ENCODE peak calls at places on chromosomes 3 and 15, in nine cellular contexts. One of them, this sample, is unnamed.

GRCh38 chr3:72756900-72757299 is 91.3 kb downstream of the SHQ1 start:
- DNase-seq in ovary: no peak
- DNase-seq in right lobe of liver: no peak
- DNase-seq in transverse colon: no peak
- DNase-seq in tibial nerve: no peak
- DNase-seq in esophagus squamous epithelium: no peak
- DNase-seq in upper lobe of left lung: no peak
- DNase-seq in prostate gland: no peak
- DNase-seq in adrenal gland: no peak
- DNase-seq in this sample: no peak

GRCh38 chr3:195752066-195752465 is 31.3 kb downstream of the MUC20 start:
- DNase-seq in ovary: no peak
- DNase-seq in right lobe of liver: peak
- DNase-seq in transverse colon: no peak
- DNase-seq in tibial nerve: no peak
- DNase-seq in esophagus squamous epithelium: no peak
- DNase-seq in upper lobe of left lung: peak
- DNase-seq in prostate gland: no peak
- DNase-seq in adrenal gland: no peak
- DNase-seq in this sample: no peak

GRCh38 chr3:151168269-151169094 is 34.5 kb downstream of the GPR171 start:
- DNase-seq in ovary: peak
- DNase-seq in right lobe of liver: peak
- DNase-seq in transverse colon: peak
- DNase-seq in tibial nerve: peak
- DNase-seq in esophagus squamous epithelium: no peak
- DNase-seq in upper lobe of left lung: no peak
- DNase-seq in prostate gland: peak
- DNase-seq in adrenal gland: peak
- DNase-seq in this sample: peak

GRCh38 chr15:67017318-67017717 is 48.1 kb upstream of the SMAD3 start:
- DNase-seq in ovary: no peak
- DNase-seq in right lobe of liver: no peak
- DNase-seq in transverse colon: no peak
- DNase-seq in tibial nerve: no peak
- DNase-seq in esophagus squamous epithelium: no peak
- DNase-seq in upper lobe of left lung: no peak
- DNase-seq in prostate gland: no peak
- DNase-seq in adrenal gland: no peak
- DNase-seq in this sample: no peak

GRCh38 chr15:55106155-55106554 is 90.6 kb downstream of the RSL24D1 start:
- DNase-seq in ovary: no peak
- DNase-seq in right lobe of liver: no peak
- DNase-seq in transverse colon: no peak
- DNase-seq in tibial nerve: no peak
- DNase-seq in esophagus squamous epithelium: no peak
- DNase-seq in upper lobe of left lung: no peak
- DNase-seq in prostate gland: no peak
- DNase-seq in adrenal gland: no peak
- DNase-seq in this sample: no peak

GRCh38 chr3:47265008-47265407 is 17.6 kb downstream of the KIF9 start:
- DNase-seq in ovary: no peak
- DNase-seq in right lobe of liver: no peak
- DNase-seq in transverse colon: no peak
- DNase-seq in tibial nerve: no peak
- DNase-seq in esophagus squamous epithelium: no peak
- DNase-seq in upper lobe of left lung: no peak
- DNase-seq in prostate gland: no peak
- DNase-seq in adrenal gland: no peak
- DNase-seq in this sample: no peak

GRCh38 chr3:62493116-62493801 is 119.9 kb upstream of the FEZF2 start:
- DNase-seq in ovary: no peak
- DNase-seq in right lobe of liver: no peak
- DNase-seq in transverse colon: no peak
- DNase-seq in tibial nerve: no peak
- DNase-seq in esophagus squamous epithelium: no peak
- DNase-seq in upper lobe of left lung: no peak
- DNase-seq in prostate gland: no peak
- DNase-seq in adrenal gland: no peak
- DNase-seq in this sample: no peak

GRCh38 chr15:58562135-58562534 is 130.3 kb downstream of the LIPC start:
- DNase-seq in ovary: no peak
- DNase-seq in right lobe of liver: no peak
- DNase-seq in transverse colon: no peak
- DNase-seq in tibial nerve: no peak
- DNase-seq in esophagus squamous epithelium: no peak
- DNase-seq in upper lobe of left lung: no peak
- DNase-seq in prostate gland: no peak
- DNase-seq in adrenal gland: no peak
- DNase-seq in this sample: no peak

GRCh38 chr3:114380233-114380645 is 86.4 kb downstream of the TIGIT start:
- DNase-seq in ovary: peak
- DNase-seq in right lobe of liver: no peak
- DNase-seq in transverse colon: peak
- DNase-seq in tibial nerve: peak
- DNase-seq in esophagus squamous epithelium: no peak
- DNase-seq in upper lobe of left lung: peak
- DNase-seq in prostate gland: peak
- DNase-seq in adrenal gland: no peak
- DNase-seq in this sample: peak

GRCh38 chr3:168157301-168157700 is 61.6 kb upstream of the GOLIM4 start:
- DNase-seq in ovary: no peak
- DNase-seq in right lobe of liver: no peak
- DNase-seq in transverse colon: no peak
- DNase-seq in tibial nerve: no peak
- DNase-seq in esophagus squamous epithelium: no peak
- DNase-seq in upper lobe of left lung: no peak
- DNase-seq in prostate gland: no peak
- DNase-seq in adrenal gland: no peak
- DNase-seq in this sample: no peak

GRCh38 chr15:64144565-64145281 is 6.8 kb upstream of the SNX22 start:
- DNase-seq in ovary: no peak
- DNase-seq in right lobe of liver: peak
- DNase-seq in transverse colon: no peak
- DNase-seq in tibial nerve: no peak
- DNase-seq in esophagus squamous epithelium: no peak
- DNase-seq in upper lobe of left lung: no peak
- DNase-seq in prostate gland: no peak
- DNase-seq in adrenal gland: no peak
- DNase-seq in this sample: no peak

GRCh38 chr3:155070316-155070715 is 9.8 kb upstream of the MME start:
- DNase-seq in ovary: no peak
- DNase-seq in right lobe of liver: no peak
- DNase-seq in transverse colon: no peak
- DNase-seq in tibial nerve: no peak
- DNase-seq in esophagus squamous epithelium: no peak
- DNase-seq in upper lobe of left lung: no peak
- DNase-seq in prostate gland: no peak
- DNase-seq in adrenal gland: no peak
- DNase-seq in this sample: no peak

GRCh38 chr15:65286069-65286703 is 497 bp downstream of the PARP16 start:
- DNase-seq in ovary: peak
- DNase-seq in right lobe of liver: peak
- DNase-seq in transverse colon: peak
- DNase-seq in tibial nerve: no peak
- DNase-seq in esophagus squamous epithelium: no peak
- DNase-seq in upper lobe of left lung: peak
- DNase-seq in prostate gland: peak
- DNase-seq in adrenal gland: no peak
- DNase-seq in this sample: no peak

GRCh38 chr3:8460815-8461482 is 40.7 kb upstream of the LMCD1 start:
- DNase-seq in ovary: no peak
- DNase-seq in right lobe of liver: no peak
- DNase-seq in transverse colon: no peak
- DNase-seq in tibial nerve: no peak
- DNase-seq in esophagus squamous epithelium: no peak
- DNase-seq in upper lobe of left lung: no peak
- DNase-seq in prostate gland: no peak
- DNase-seq in adrenal gland: no peak
- DNase-seq in this sample: no peak

GRCh38 chr3:67863869-67864268 is 209.5 kb upstream of the SUCLG2 start:
- DNase-seq in ovary: no peak
- DNase-seq in right lobe of liver: no peak
- DNase-seq in transverse colon: no peak
- DNase-seq in tibial nerve: no peak
- DNase-seq in esophagus squamous epithelium: no peak
- DNase-seq in upper lobe of left lung: no peak
- DNase-seq in prostate gland: no peak
- DNase-seq in adrenal gland: no peak
- DNase-seq in this sample: no peak

GRCh38 chr15:31574761-31575160 is 248.1 kb downstream of the KLF13 start:
- DNase-seq in ovary: no peak
- DNase-seq in right lobe of liver: no peak
- DNase-seq in transverse colon: no peak
- DNase-seq in tibial nerve: no peak
- DNase-seq in esophagus squamous epithelium: no peak
- DNase-seq in upper lobe of left lung: no peak
- DNase-seq in prostate gland: no peak
- DNase-seq in adrenal gland: no peak
- DNase-seq in this sample: no peak

GRCh38 chr15:53115563-53115962 is 325.4 kb upstream of the ONECUT1 start:
- DNase-seq in ovary: no peak
- DNase-seq in right lobe of liver: no peak
- DNase-seq in transverse colon: peak
- DNase-seq in tibial nerve: no peak
- DNase-seq in esophagus squamous epithelium: no peak
- DNase-seq in upper lobe of left lung: no peak
- DNase-seq in prostate gland: no peak
- DNase-seq in adrenal gland: no peak
- DNase-seq in this sample: no peak

GRCh38 chr15:39767921-39768320 is 14.7 kb downstream of the FSIP1 start:
- DNase-seq in ovary: no peak
- DNase-seq in right lobe of liver: no peak
- DNase-seq in transverse colon: no peak
- DNase-seq in tibial nerve: no peak
- DNase-seq in esophagus squamous epithelium: no peak
- DNase-seq in upper lobe of left lung: no peak
- DNase-seq in prostate gland: no peak
- DNase-seq in adrenal gland: no peak
- DNase-seq in this sample: no peak

GRCh38 chr3:58161435-58162398 is 49.1 kb downstream of the DNASE1L3 start:
- DNase-seq in ovary: peak
- DNase-seq in right lobe of liver: no peak
- DNase-seq in transverse colon: peak
- DNase-seq in tibial nerve: peak
- DNase-seq in esophagus squamous epithelium: no peak
- DNase-seq in upper lobe of left lung: no peak
- DNase-seq in prostate gland: no peak
- DNase-seq in adrenal gland: peak
- DNase-seq in this sample: no peak
- TF ChIP-seq POLR2A in ovary: no peak
- TF ChIP-seq POLR2A in right lobe of liver: no peak
- TF ChIP-seq POLR2A in transverse colon: no peak
- TF ChIP-seq POLR2A in tibial nerve: no peak
- TF ChIP-seq POLR2A in esophagus squamous epithelium: no peak
- TF ChIP-seq POLR2A in upper lobe of left lung: no peak
- TF ChIP-seq POLR2A in prostate gland: no peak
- TF ChIP-seq POLR2A in adrenal gland: no peak
- TF ChIP-seq POLR2A in this sample: no peak

GRCh38 chr3:187041362-187042061 is 97.8 kb downstream of the RPL39L start:
- DNase-seq in ovary: no peak
- DNase-seq in right lobe of liver: no peak
- DNase-seq in transverse colon: no peak
- DNase-seq in tibial nerve: no peak
- DNase-seq in esophagus squamous epithelium: no peak
- DNase-seq in upper lobe of left lung: no peak
- DNase-seq in prostate gland: no peak
- DNase-seq in adrenal gland: no peak
- DNase-seq in this sample: no peak
- H3K27ac ChIP-seq in ovary: no peak
- H3K27ac ChIP-seq in right lobe of liver: peak
- H3K27ac ChIP-seq in transverse colon: peak
- H3K27ac ChIP-seq in tibial nerve: peak
- H3K27ac ChIP-seq in esophagus squamous epithelium: peak
- H3K27ac ChIP-seq in upper lobe of left lung: peak
- H3K27ac ChIP-seq in prostate gland: peak
- H3K27ac ChIP-seq in adrenal gland: no peak
- H3K27ac ChIP-seq in this sample: no peak

DNA sequence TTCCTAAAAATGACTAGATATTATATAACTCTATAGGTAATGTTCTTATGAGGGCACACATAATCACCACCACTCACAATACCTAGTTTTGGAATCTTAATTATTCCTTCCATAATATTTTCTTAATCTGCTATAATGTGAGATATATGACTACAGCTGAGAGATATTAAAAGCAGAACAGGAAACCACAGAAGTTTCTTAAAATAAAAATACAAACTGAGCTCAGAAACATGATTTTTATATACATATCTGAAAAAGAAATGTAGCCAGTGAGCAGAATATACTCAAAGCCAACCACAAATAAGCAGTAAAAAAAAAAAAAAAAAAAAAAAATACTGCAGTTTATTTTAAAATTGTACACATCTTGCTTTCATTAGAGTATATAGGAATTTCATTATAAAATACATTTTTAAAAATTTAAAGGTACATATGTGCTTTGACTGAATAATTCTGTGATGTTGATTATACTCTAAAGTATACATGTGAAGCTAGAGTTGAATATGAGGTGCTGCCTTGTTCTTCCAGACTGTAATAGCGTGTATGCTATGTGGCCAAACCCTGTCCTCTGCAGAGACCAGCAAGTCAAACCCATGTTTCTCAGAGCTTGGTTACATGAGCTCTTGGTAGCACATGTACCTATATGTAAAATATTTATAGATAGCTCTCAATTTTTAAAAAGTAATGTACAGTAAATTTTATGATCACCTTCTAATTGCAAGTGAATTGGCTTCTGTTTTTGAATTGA is 175.0 kb downstream of the UBE2E2 start:
- DNase-seq in ovary: no peak
- DNase-seq in right lobe of liver: no peak
- DNase-seq in transverse colon: no peak
- DNase-seq in tibial nerve: no peak
- DNase-seq in esophagus squamous epithelium: no peak
- DNase-seq in upper lobe of left lung: no peak
- DNase-seq in prostate gland: no peak
- DNase-seq in adrenal gland: no peak
- DNase-seq in this sample: no peak
- TF ChIP-seq POLR2A in ovary: no peak
- TF ChIP-seq POLR2A in right lobe of liver: no peak
- TF ChIP-seq POLR2A in transverse colon: no peak
- TF ChIP-seq POLR2A in tibial nerve: no peak
- TF ChIP-seq POLR2A in esophagus squamous epithelium: no peak
- TF ChIP-seq POLR2A in upper lobe of left lung: no peak
- TF ChIP-seq POLR2A in prostate gland: no peak
- TF ChIP-seq POLR2A in adrenal gland: no peak
- TF ChIP-seq POLR2A in this sample: no peak

DNA sequence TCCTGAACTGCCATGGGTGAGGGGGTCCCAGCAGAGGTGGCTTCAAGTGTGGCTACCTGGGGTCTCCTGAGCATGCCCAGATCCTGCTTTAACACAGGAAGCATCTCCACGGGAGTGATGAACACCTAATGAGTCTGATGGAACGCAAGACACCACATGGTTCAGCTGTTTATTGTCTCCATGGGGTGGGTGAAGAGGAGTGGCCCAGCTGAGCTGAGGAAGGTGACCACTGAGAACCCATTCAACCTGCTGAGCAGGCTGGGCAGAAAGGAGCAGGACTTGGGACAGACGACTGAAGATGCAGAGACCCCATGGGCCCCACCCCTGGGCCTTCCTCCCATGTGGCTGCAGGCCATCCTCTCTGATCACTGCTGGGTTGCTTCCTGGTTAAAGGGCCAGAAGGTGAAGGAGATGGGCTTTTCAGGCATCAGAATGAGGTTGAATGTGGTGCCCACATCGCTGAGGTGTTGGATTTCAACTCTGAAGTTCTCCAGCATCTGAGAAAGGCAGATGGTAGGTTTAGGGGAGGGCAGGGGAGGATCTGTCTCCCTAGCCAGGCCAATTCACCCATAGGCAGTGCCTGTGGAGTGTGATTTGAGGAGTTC is 29.7 kb downstream of the CYP11A1 start:
- DNase-seq in ovary: no peak
- DNase-seq in right lobe of liver: no peak
- DNase-seq in transverse colon: no peak
- DNase-seq in tibial nerve: no peak
- DNase-seq in esophagus squamous epithelium: no peak
- DNase-seq in upper lobe of left lung: no peak
- DNase-seq in prostate gland: no peak
- DNase-seq in adrenal gland: no peak
- DNase-seq in this sample: no peak
- H3K27ac ChIP-seq in ovary: no peak
- H3K27ac ChIP-seq in right lobe of liver: no peak
- H3K27ac ChIP-seq in transverse colon: no peak
- H3K27ac ChIP-seq in tibial nerve: no peak
- H3K27ac ChIP-seq in esophagus squamous epithelium: no peak
- H3K27ac ChIP-seq in upper lobe of left lung: no peak
- H3K27ac ChIP-seq in prostate gland: no peak
- H3K27ac ChIP-seq in adrenal gland: peak
- H3K27ac ChIP-seq in this sample: no peak

This sample was measured in gastrocnemius medialis.